ENCODE peak calls at places on chromosomes 12 and 14, in ten cellular contexts. U, C, Z, G, B, H, S, N, M and T are unnamed samples.

GRCh38 chr12:93370947-93371346 is 6.8 kb upstream of the NUDT4 start:
- DNase-seq in U (no peak), C (no peak), Z (no peak), G (no peak), B (no peak), H (no peak), S (no peak), N (no peak), M (no peak), T (no peak)

GRCh38 chr14:33642080-33642479 is 308.8 kb downstream of the EGLN3 start:
- DNase-seq in U (no peak), C (no peak), Z (no peak), G (no peak), B (no peak), H (no peak), S (no peak), N (no peak), M (no peak), T (no peak)

GRCh38 chr12:85805654-85806053 is 30.6 kb downstream of the RASSF9 start:
- DNase-seq in U (no peak), C (peak), Z (no peak), G (no peak), B (no peak), H (no peak), S (peak), N (no peak), M (no peak), T (no peak)

GRCh38 chr14:70254476-70254961 is 65.8 kb upstream of the SLC8A3 start:
- DNase-seq in U (no peak), C (peak), Z (peak), G (peak), B (peak), H (no peak), S (no peak), N (peak), M (no peak), T (no peak)

GRCh38 chr12:85468356-85469157 is 188.5 kb downstream of the ALX1 start:
- DNase-seq in U (no peak), C (peak), Z (no peak), G (peak), B (no peak), H (no peak), S (peak), N (peak), M (peak), T (no peak)

GRCh38 chr12:26845984-26846383 is 13.0 kb upstream of the ITPR2 start:
- DNase-seq in U (no peak), C (peak), Z (peak), G (no peak), B (no peak), H (no peak), S (peak), N (no peak), M (no peak), T (no peak)

GRCh38 chr12:75389706-75390105 is 1.2 kb upstream of the GLIPR1L2 start:
- DNase-seq in U (no peak), C (no peak), Z (no peak), G (no peak), B (no peak), H (no peak), S (peak), N (no peak), M (no peak), T (no peak)

GRCh38 chr14:101231828-101232227 is 328.3 kb upstream of the RTL1 start:
- DNase-seq in U (peak), C (no peak), Z (no peak), G (no peak), B (no peak), H (no peak), S (no peak), N (no peak), M (no peak), T (no peak)

GRCh38 chr12:63068857-63069442 is 82.1 kb downstream of the AVPR1A start:
- DNase-seq in U (no peak), C (peak), Z (no peak), G (no peak), B (no peak), H (no peak), S (peak), N (no peak), M (no peak), T (no peak)

GRCh38 chr14:31954991-31955390 is 122.1 kb upstream of the ARHGAP5 start:
- DNase-seq in U (no peak), C (no peak), Z (no peak), G (no peak), B (no peak), H (no peak), S (no peak), N (no peak), M (no peak), T (no peak)

GRCh38 chr12:117490130-117490529 is 128.7 kb upstream of the NOS1 start:
- DNase-seq in U (no peak), C (no peak), Z (no peak), G (no peak), B (no peak), H (no peak), S (no peak), N (no peak), M (no peak), T (no peak)

GRCh38 chr12:58314610-58315009 is 373.2 kb downstream of the ATP23 start:
- DNase-seq in U (no peak), C (peak), Z (no peak), G (no peak), B (no peak), H (no peak), S (peak), N (no peak), M (no peak), T (no peak)

GRCh38 chr12:93813972-93814821 is 137.0 kb downstream of the CRADD start:
- DNase-seq in U (peak), C (peak), Z (peak), G (peak), B (no peak), H (no peak), S (peak), N (peak), M (peak), T (no peak)

GRCh38 chr12:2270846-2271245 is 218.1 kb downstream of the CACNA1C start:
- DNase-seq in U (no peak), C (no peak), Z (no peak), G (no peak), B (no peak), H (no peak), S (no peak), N (peak), M (no peak), T (no peak)

GRCh38 chr14:104395941-104396681 is 183.5 kb upstream of the C14orf180 start:
- DNase-seq in U (no peak), C (no peak), Z (no peak), G (no peak), B (no peak), H (no peak), S (no peak), N (peak), M (no peak), T (no peak)

GRCh38 chr14:22071001-22071400 is 397.4 kb upstream of the OR4E1 start:
- DNase-seq in U (no peak), C (no peak), Z (no peak), G (peak), B (no peak), H (no peak), S (no peak), N (no peak), M (no peak), T (no peak)

GRCh38 chr12:95859947-95860850 is 1.4 kb downstream of the SNRPF start:
- DNase-seq in U (no peak), C (no peak), Z (no peak), G (no peak), B (no peak), H (no peak), S (no peak), N (no peak), M (no peak), T (no peak)

GRCh38 chr12:57416039-57416996 is 14.5 kb downstream of the R3HDM2 start:
- DNase-seq in U (no peak), C (no peak), Z (peak), G (no peak), B (no peak), H (no peak), S (peak), N (no peak), M (no peak), T (no peak)

GRCh38 chr12:101243074-101243473 is 33.0 kb upstream of the SLC5A8 start:
- DNase-seq in U (no peak), C (no peak), Z (no peak), G (no peak), B (no peak), H (no peak), S (peak), N (no peak), M (no peak), T (no peak)

GRCh38 chr14:94307410-94307992 is 14.4 kb upstream of the SERPINA10 start:
- DNase-seq in U (no peak), C (no peak), Z (no peak), G (no peak), B (no peak), H (no peak), S (no peak), N (no peak), M (no peak), T (no peak)
- TF ChIP-seq CTCF in U (no peak), C (peak), Z (no peak), G (no peak), B (peak), H (no peak), S (peak), N (no peak), M (no peak), T (peak)

DNA sequence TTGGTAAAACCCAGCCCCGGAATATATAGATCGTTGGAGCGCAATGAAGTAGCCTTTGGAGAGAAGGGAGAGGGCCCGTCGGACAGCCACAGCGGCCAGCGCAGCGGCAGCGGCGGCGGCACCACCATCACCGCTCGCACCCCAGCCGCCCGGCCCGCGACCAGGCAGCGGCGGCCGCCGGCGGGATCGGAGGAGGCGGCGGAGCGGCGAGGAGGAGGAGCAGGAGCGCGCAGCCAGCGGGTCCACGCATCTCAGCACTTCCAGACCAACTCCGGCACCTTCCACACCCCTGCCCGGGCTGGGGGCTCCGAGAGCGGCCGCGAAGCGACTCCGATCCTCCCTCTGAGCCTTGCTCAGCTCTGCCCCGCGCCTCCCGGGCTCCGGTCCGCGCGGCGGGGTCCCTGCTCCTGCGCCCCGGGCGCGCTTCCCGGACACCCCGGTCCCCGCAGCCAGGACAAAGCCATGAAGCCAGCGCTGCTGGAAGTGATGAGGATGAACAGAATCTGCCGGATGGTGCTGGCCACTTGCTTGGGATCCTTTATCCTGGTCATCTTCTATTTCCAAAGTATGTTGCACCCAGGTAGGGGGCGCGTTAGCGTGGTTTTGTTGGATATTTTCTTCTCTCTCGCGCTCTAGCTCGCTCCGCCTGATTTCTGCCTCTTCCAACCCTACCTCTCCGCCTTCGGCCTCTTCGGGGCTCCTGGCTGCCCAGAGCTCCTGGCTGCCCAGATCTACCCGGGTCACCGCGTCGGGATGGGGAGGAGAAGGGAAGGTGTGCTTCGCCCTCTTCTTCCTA is 400 bp downstream of the CHST11 start:
- DNase-seq in U (peak), C (peak), Z (peak), G (peak), B (peak), H (no peak), S (peak), N (peak), M (peak), T (no peak)
- TF ChIP-seq CTCF in U (no peak), C (peak), Z (peak), G (no peak), B (peak), H (no peak), S (peak), N (peak), M (no peak), T (peak)

GRCh38 chr12:67424784-67425183 is 155.6 kb downstream of the CAND1 start:
- DNase-seq in U (no peak), C (no peak), Z (no peak), G (peak), B (no peak), H (no peak), S (no peak), N (no peak), M (no peak), T (no peak)
- TF ChIP-seq CTCF in U (no peak), C (no peak), Z (no peak), G (peak), B (no peak), H (no peak), S (no peak), N (no peak), M (no peak), T (no peak)

GRCh38 chr14:58244556-58245387 is at the start of gene PSMA3:
- DNase-seq in U (peak), C (peak), Z (peak), G (peak), B (peak), H (peak), S (peak), N (peak), M (peak), T (peak)
- TF ChIP-seq CTCF in U (no peak), C (no peak), Z (no peak), G (no peak), B (no peak), H (no peak), S (peak), N (no peak), M (no peak), T (no peak)

GRCh38 chr12:128623748-128624147 is 200.0 kb downstream of the SLC15A4 start:
- DNase-seq in U (no peak), C (no peak), Z (no peak), G (no peak), B (no peak), H (no peak), S (no peak), N (no peak), M (no peak), T (no peak)

GRCh38 chr12:128629979-128630378 is 193.8 kb downstream of the SLC15A4 start:
- DNase-seq in U (no peak), C (no peak), Z (no peak), G (no peak), B (no peak), H (no peak), S (no peak), N (no peak), M (no peak), T (no peak)

GRCh38 chr12:128626808-128627320 is 196.9 kb downstream of the SLC15A4 start:
- DNase-seq in U (no peak), C (no peak), Z (no peak), G (no peak), B (no peak), H (no peak), S (no peak), N (no peak), M (no peak), T (no peak)

DNA sequence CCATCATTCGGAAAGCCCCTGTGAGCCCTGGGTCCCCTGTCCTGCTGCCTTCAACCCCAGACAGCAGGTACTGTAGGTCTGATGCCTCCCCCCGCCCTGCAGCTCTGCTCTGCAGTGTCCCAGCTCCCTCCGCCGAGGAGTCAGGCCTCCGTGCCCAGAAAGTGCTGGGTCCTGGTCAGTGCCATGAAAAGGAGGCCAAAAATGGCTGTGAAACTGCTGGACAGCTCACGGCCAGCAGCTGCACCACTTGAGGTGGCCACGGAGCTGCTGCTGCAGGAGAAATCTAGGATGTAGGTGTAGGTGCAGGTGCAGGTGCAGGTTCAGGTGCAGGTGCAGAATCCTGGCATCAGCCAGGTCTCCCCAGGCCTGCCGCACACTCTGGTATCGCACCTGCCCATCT is 196.1 kb downstream of the SLC15A4 start:
- DNase-seq in U (no peak), C (no peak), Z (no peak), G (no peak), B (no peak), H (no peak), S (no peak), N (no peak), M (no peak), T (no peak)
- TF ChIP-seq CTCF in U (no peak), C (no peak), Z (no peak), G (no peak), B (no peak), H (no peak), S (no peak), N (no peak), M (no peak), T (no peak)

GRCh38 chr14:54223978-54224377 is 172.8 kb upstream of the CDKN3 start:
- DNase-seq in U (no peak), C (no peak), Z (no peak), G (no peak), B (no peak), H (no peak), S (no peak), N (no peak), M (no peak), T (no peak)

GRCh38 chr14:54221432-54221803 is 175.4 kb upstream of the CDKN3 start:
- DNase-seq in U (no peak), C (no peak), Z (no peak), G (no peak), B (no peak), H (no peak), S (no peak), N (no peak), M (no peak), T (no peak)

GRCh38 chr14:54220697-54221431 is 175.9 kb upstream of the CDKN3 start:
- DNase-seq in U (no peak), C (no peak), Z (no peak), G (no peak), B (no peak), H (no peak), S (no peak), N (no peak), M (no peak), T (no peak)

GRCh38 chr14:54220122-54220691 is 176.6 kb upstream of the CDKN3 start:
- DNase-seq in U (no peak), C (peak), Z (no peak), G (no peak), B (no peak), H (no peak), S (no peak), N (no peak), M (no peak), T (no peak)

GRCh38 chr14:54221971-54222370 is 174.8 kb upstream of the CDKN3 start:
- DNase-seq in U (no peak), C (no peak), Z (no peak), G (no peak), B (no peak), H (no peak), S (no peak), N (no peak), M (no peak), T (no peak)
- TF ChIP-seq CTCF in U (no peak), C (no peak), Z (no peak), G (no peak), B (no peak), H (no peak), S (no peak), N (no peak), M (no peak), T (no peak)

GRCh38 chr14:64952598-64953309 is 10.2 kb upstream of the GPX2 start:
- DNase-seq in U (no peak), C (no peak), Z (no peak), G (no peak), B (no peak), H (no peak), S (no peak), N (no peak), M (no peak), T (no peak)
- TF ChIP-seq CTCF in U (no peak), C (no peak), Z (no peak), G (no peak), B (no peak), H (no peak), S (no peak), N (no peak), M (no peak), T (no peak)

GRCh38 chr14:57435923-57436322 is 45.5 kb downstream of the NAA30 start:
- DNase-seq in U (no peak), C (no peak), Z (no peak), G (no peak), B (no peak), H (no peak), S (no peak), N (no peak), M (no peak), T (no peak)
- TF ChIP-seq CTCF in U (no peak), C (peak), Z (no peak), G (no peak), B (no peak), H (no peak), S (no peak), N (no peak), M (no peak), T (no peak)